ENCODE peak calls at places on chromosome 9, in seven cellular contexts. M, G, J, E, K, F and D are unnamed samples.

GRCh38 chr9:27451207-27451792 is 72.8 kb upstream of the IFNK start:
- DNase-seq in F (no peak), J (no peak), K (no peak), E (no peak), M (no peak), G (no peak), D (no peak)

GRCh38 chr9:132006657-132007370 is 72.9 kb downstream of the MED27 start:
- DNase-seq in G (peak; percentile 72), K (no peak), M (no peak), F (no peak), E (no peak), J (no peak), D (no peak)

GRCh38 chr9:16830806-16831205 is 39.7 kb downstream of the BNC2 start:
- DNase-seq in M (no peak), G (no peak), K (no peak), J (no peak), F (no peak), E (no peak), D (no peak)

GRCh38 chr9:89497978-89498844 is at the start of gene SEMA4D:
- DNase-seq in J (no peak), K (peak; percentile 95), F (peak; percentile 83), E (peak; percentile 71), G (peak; percentile 51), M (peak; percentile 89), D (peak; percentile 6)

GRCh38 chr9:85212887-85213286 is 528.9 kb downstream of the AGTPBP1 start:
- DNase-seq in J (no peak), K (no peak), G (no peak), F (no peak), E (no peak), M (no peak), D (no peak)

GRCh38 chr9:124017064-124017928 is 5.7 kb downstream of the LHX2 start:
- DNase-seq in G (no peak), M (no peak), E (no peak), K (peak; percentile 51), J (no peak), F (no peak), D (no peak)

GRCh38 chr9:81557452-81557956 is 131.8 kb downstream of the TLE1 start:
- DNase-seq in M (no peak), J (no peak), E (no peak), K (no peak), G (no peak), F (no peak), D (no peak)

GRCh38 chr9:111179577-111179976 is 141.3 kb upstream of the LPAR1 start:
- DNase-seq in F (no peak), E (no peak), K (no peak), G (no peak), M (peak; percentile 21), J (no peak), D (no peak)

GRCh38 chr9:5265939-5266338 is 34.7 kb downstream of the INSL4 start:
- DNase-seq in G (no peak), M (no peak), J (no peak), E (no peak), F (no peak), K (no peak), D (no peak)

GRCh38 chr9:13790055-13790454 is 510.6 kb upstream of the MPDZ start:
- DNase-seq in M (no peak), G (no peak), E (no peak), F (no peak), K (no peak), J (no peak), D (no peak)

GRCh38 chr9:106025449-106025848 is 331.1 kb downstream of the TMEM38B start:
- DNase-seq in M (no peak), E (no peak), K (no peak), G (no peak), F (peak; percentile 74), J (no peak), D (no peak)

GRCh38 chr9:124805186-124805585 is 28.3 kb downstream of the OLFML2A start:
- DNase-seq in J (no peak), E (no peak), G (peak; percentile 29), F (no peak), K (no peak), M (no peak), D (no peak)

GRCh38 chr9:13149454-13149853 is 130.0 kb downstream of the MPDZ start:
- DNase-seq in J (no peak), F (no peak), K (no peak), G (no peak), E (no peak), M (no peak), D (no peak)

GRCh38 chr9:22040760-22041159 is 31.7 kb upstream of the CDKN2B start:
- DNase-seq in J (no peak), E (no peak), G (peak; percentile 69), F (no peak), K (no peak), M (no peak), D (no peak)

GRCh38 chr9:74838351-74838750 is 49.4 kb downstream of the TRPM6 start:
- DNase-seq in M (no peak), F (no peak), E (no peak), G (no peak), J (no peak), K (no peak), D (no peak)

GRCh38 chr9:22413884-22414283 is 32.7 kb upstream of the DMRTA1 start:
- DNase-seq in G (no peak), F (no peak), M (no peak), K (no peak), E (no peak), J (no peak), D (no peak)

GRCh38 chr9:9791621-9792020 is 821.2 kb downstream of the PTPRD start:
- DNase-seq in E (no peak), G (no peak), F (peak; percentile 11), M (no peak), K (no peak), J (no peak), D (no peak)

GRCh38 chr9:111038336-111039202 is at the start of gene LPAR1:
- DNase-seq in M (peak; percentile 79), E (peak; percentile 79), F (peak; percentile 75), K (peak; percentile 84), G (peak; percentile 78), J (no peak), D (peak; percentile 54)

GRCh38 chr9:133657120-133657661 is 21.0 kb downstream of the DBH start:
- DNase-seq in J (no peak), K (no peak), E (no peak), M (no peak), G (peak; percentile 7), F (no peak), D (no peak)

GRCh38 chr9:87083986-87084385 is 136.7 kb upstream of the GAS1 start:
- DNase-seq in M (no peak), E (no peak), J (no peak), G (no peak), K (no peak), F (no peak), D (no peak)

GRCh38 chr9:122056484-122056883 is 36.6 kb downstream of the TTLL11 start:
- DNase-seq in M (no peak), K (no peak), E (no peak), G (no peak), J (no peak), F (peak; percentile 71), D (no peak)

GRCh38 chr9:101727621-101728524 is 10.6 kb downstream of the GRIN3A start:
- DNase-seq in J (no peak), E (no peak), G (peak; percentile 11), F (peak; percentile 16), K (peak; percentile 54), M (no peak), D (no peak)

GRCh38 chr9:94610181-94610591 is 16.6 kb upstream of the FBP2 start:
- DNase-seq in M (no peak), E (no peak), G (no peak), J (no peak), F (peak; percentile 36), K (peak; percentile 86), D (no peak)

GRCh38 chr9:88586452-88586851 is 51.5 kb downstream of the NXNL2 start:
- DNase-seq in E (no peak), J (no peak), K (no peak), M (no peak), F (no peak), G (no peak), D (no peak)

GRCh38 chr9:74858753-74859414 is 28.8 kb downstream of the TRPM6 start:
- DNase-seq in F (no peak), E (no peak), M (no peak), J (no peak), G (peak; percentile 2), K (no peak), D (no peak)

DNA sequence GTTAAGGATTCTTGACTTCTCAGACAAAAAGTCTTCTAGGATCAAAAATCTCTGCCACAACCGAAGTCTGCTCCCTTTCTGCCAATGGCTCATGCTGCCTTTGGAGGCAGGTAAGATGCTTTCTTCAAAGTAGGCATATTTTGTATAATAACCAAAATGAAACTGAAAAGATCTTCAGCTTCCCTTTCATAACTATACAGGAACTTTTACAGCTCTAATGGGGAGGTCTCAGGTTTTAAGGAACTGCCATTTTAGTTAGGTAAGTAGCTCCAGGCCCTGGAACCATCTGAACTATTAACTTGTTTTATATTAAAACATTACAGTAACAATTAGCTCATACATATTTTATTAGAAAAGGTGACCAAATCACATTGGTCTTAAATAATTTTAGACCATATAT is 110.9 kb upstream of the FREM1 start:
- DNase-seq in M (no peak), E (no peak), K (no peak), G (no peak), F (no peak), J (no peak), D (no peak)
- TF ChIP-seq CTCF in M (no peak), E (no peak), K (no peak), G (no peak), F (no peak), J (no peak), D (no peak)

DNA sequence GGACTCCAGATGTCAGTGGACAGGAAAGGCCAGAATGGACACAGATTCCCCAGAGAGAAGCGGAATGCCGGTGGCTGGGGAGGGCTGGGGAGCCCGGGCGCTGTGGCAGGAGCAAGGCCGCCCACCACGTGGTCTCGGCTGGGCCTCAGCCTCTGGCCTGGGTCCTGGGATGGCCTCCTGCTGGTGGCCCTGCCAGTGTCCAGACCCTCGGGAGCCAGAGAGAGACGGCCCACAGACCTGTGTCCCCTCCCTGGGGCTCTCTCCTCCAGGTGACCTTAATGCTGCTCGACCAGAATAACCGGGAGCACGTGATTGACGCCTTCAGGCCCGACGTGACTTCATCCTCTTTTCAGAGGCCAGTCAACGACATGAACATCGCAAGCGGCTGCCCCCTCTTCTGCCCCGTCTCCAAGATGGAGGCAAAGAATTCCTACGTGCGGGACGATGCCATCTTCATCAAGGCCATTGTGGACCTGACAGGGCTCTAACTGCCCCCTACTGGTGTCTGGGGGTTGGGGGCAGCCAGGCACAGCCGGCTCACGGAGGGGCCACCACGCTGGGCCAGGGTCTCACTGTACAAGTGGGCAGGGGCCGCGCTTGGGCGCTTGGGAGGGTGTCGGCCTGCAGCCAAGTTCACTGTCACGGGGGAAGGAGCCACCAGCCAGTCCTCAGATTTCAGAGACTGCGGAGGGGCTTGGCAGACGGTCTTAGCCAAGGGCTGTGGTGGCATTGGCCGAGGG is 19.0 kb downstream of the FBXW5 start:
- DNase-seq in G (no peak), J (no peak), E (no peak), M (no peak), K (no peak), F (no peak), D (no peak)
- H3K27ac ChIP-seq in G (no peak overlapping the region), J (no peak overlapping the region), E (no peak overlapping the region), M (no peak overlapping the region), K (no peak overlapping the region), F (no peak overlapping the region), D (no peak overlapping the region)

GRCh38 chr9:61668846-61669245 is 479.0 kb downstream of the SPATA31A7 start:
- DNase-seq in J (no peak), F (no peak), G (no peak), K (no peak), M (no peak), E (no peak), D (no peak)
- H3K9me3 ChIP-seq in J (no peaks in the 10 kb centered on the region), F (no peaks in the 10 kb centered on the region), G (peaks cover 29% of the 10 kb centered on the region), K (no peaks in the 10 kb centered on the region), M (no peaks in the 10 kb centered on the region), E (peaks cover 13% of the 10 kb centered on the region), D (peaks cover 90% of the 10 kb centered on the region)

GRCh38 chr9:136055715-136056545 is 39.2 kb downstream of the NACC2 start:
- DNase-seq in J (no peak), E (no peak), F (no peak), K (peak; percentile 41), M (no peak), G (no peak), D (no peak)
- TF ChIP-seq CTCF in J (no peak), E (no peak), F (no peak), K (no peak), M (no peak), G (no peak), D (no peak)